ENCODE peak calls at places on chromosomes 5 and 9, in nine cellular contexts. One of them, this sample, is unnamed. For H3K27me3, the result is how much of the 10 kb centered on the place peaks cover.

GRCh38 chr9:565528-565927 is 276.0 kb upstream of the DMRT1 start:
- DNase-seq in fibroblast of lung: no peak
- DNase-seq in colonic mucosa: no peak
- DNase-seq in heart right ventricle: no peak
- DNase-seq in neural progenitor cell: no peak
- DNase-seq in tibial artery: no peak
- DNase-seq in CD8-positive, alpha-beta T cell: no peak
- DNase-seq in ovary: no peak
- DNase-seq in brain microvascular endothelial cell: no peak
- DNase-seq in this sample: no peak

GRCh38 chr9:111914749-111915424 is 18.3 kb downstream of the UGCG start:
- DNase-seq in CD8-positive, alpha-beta T cell: no peak
- DNase-seq in ovary: no peak
- DNase-seq in heart right ventricle: no peak
- DNase-seq in tibial artery: no peak
- DNase-seq in fibroblast of lung: peak
- DNase-seq in brain microvascular endothelial cell: no peak
- DNase-seq in colonic mucosa: no peak
- DNase-seq in neural progenitor cell: no peak
- DNase-seq in this sample: no peak

GRCh38 chr5:137822158-137822764 is 45.4 kb upstream of the MYOT start:
- DNase-seq in CD8-positive, alpha-beta T cell: no peak
- DNase-seq in brain microvascular endothelial cell: peak
- DNase-seq in neural progenitor cell: peak
- DNase-seq in fibroblast of lung: peak
- DNase-seq in tibial artery: no peak
- DNase-seq in colonic mucosa: peak
- DNase-seq in ovary: no peak
- DNase-seq in heart right ventricle: no peak
- DNase-seq in this sample: peak

GRCh38 chr9:31394040-31394473 is 990.4 kb upstream of the ACO1 start:
- DNase-seq in fibroblast of lung: peak
- DNase-seq in neural progenitor cell: no peak
- DNase-seq in brain microvascular endothelial cell: peak
- DNase-seq in heart right ventricle: no peak
- DNase-seq in tibial artery: no peak
- DNase-seq in colonic mucosa: no peak
- DNase-seq in CD8-positive, alpha-beta T cell: no peak
- DNase-seq in ovary: no peak
- DNase-seq in this sample: peak

GRCh38 chr5:74767579-74767913 is 497 bp downstream of the NSA2 start:
- DNase-seq in neural progenitor cell: peak
- DNase-seq in brain microvascular endothelial cell: peak
- DNase-seq in heart right ventricle: peak
- DNase-seq in colonic mucosa: peak
- DNase-seq in tibial artery: no peak
- DNase-seq in ovary: no peak
- DNase-seq in CD8-positive, alpha-beta T cell: no peak
- DNase-seq in fibroblast of lung: peak
- DNase-seq in this sample: peak

GRCh38 chr9:129604766-129605163 is 16.1 kb downstream of the C9orf50 start:
- DNase-seq in colonic mucosa: no peak
- DNase-seq in tibial artery: no peak
- DNase-seq in fibroblast of lung: no peak
- DNase-seq in neural progenitor cell: no peak
- DNase-seq in brain microvascular endothelial cell: no peak
- DNase-seq in CD8-positive, alpha-beta T cell: no peak
- DNase-seq in heart right ventricle: no peak
- DNase-seq in ovary: no peak
- DNase-seq in this sample: peak

GRCh38 chr5:35369965-35370790 is 139.9 kb upstream of the PRLR start:
- DNase-seq in tibial artery: no peak
- DNase-seq in heart right ventricle: no peak
- DNase-seq in brain microvascular endothelial cell: no peak
- DNase-seq in neural progenitor cell: peak
- DNase-seq in colonic mucosa: no peak
- DNase-seq in CD8-positive, alpha-beta T cell: no peak
- DNase-seq in fibroblast of lung: no peak
- DNase-seq in ovary: no peak
- DNase-seq in this sample: no peak

GRCh38 chr9:73199886-73200285 is 48.2 kb downstream of the ANXA1 start:
- DNase-seq in colonic mucosa: no peak
- DNase-seq in tibial artery: no peak
- DNase-seq in ovary: no peak
- DNase-seq in neural progenitor cell: peak
- DNase-seq in CD8-positive, alpha-beta T cell: no peak
- DNase-seq in fibroblast of lung: peak
- DNase-seq in heart right ventricle: no peak
- DNase-seq in brain microvascular endothelial cell: no peak
- DNase-seq in this sample: peak

GRCh38 chr5:1468247-1468612 is 23.0 kb upstream of the SLC6A3 start:
- DNase-seq in colonic mucosa: peak
- DNase-seq in brain microvascular endothelial cell: no peak
- DNase-seq in CD8-positive, alpha-beta T cell: no peak
- DNase-seq in tibial artery: peak
- DNase-seq in neural progenitor cell: peak
- DNase-seq in ovary: peak
- DNase-seq in fibroblast of lung: peak
- DNase-seq in heart right ventricle: no peak
- DNase-seq in this sample: no peak

GRCh38 chr5:103425686-103426454 is 136.7 kb downstream of the NUDT12 start:
- DNase-seq in brain microvascular endothelial cell: peak
- DNase-seq in CD8-positive, alpha-beta T cell: no peak
- DNase-seq in colonic mucosa: no peak
- DNase-seq in fibroblast of lung: peak
- DNase-seq in neural progenitor cell: no peak
- DNase-seq in tibial artery: no peak
- DNase-seq in heart right ventricle: no peak
- DNase-seq in ovary: no peak
- DNase-seq in this sample: no peak

GRCh38 chr5:135441919-135442318 is 5.2 kb downstream of the DCANP1 start:
- DNase-seq in tibial artery: no peak
- DNase-seq in ovary: no peak
- DNase-seq in colonic mucosa: no peak
- DNase-seq in fibroblast of lung: no peak
- DNase-seq in brain microvascular endothelial cell: no peak
- DNase-seq in CD8-positive, alpha-beta T cell: no peak
- DNase-seq in neural progenitor cell: no peak
- DNase-seq in heart right ventricle: no peak
- DNase-seq in this sample: no peak

GRCh38 chr5:172441262-172441751 is 13.0 kb downstream of the SH3PXD2B start:
- DNase-seq in CD8-positive, alpha-beta T cell: no peak
- DNase-seq in fibroblast of lung: no peak
- DNase-seq in colonic mucosa: no peak
- DNase-seq in tibial artery: peak
- DNase-seq in neural progenitor cell: no peak
- DNase-seq in heart right ventricle: no peak
- DNase-seq in brain microvascular endothelial cell: no peak
- DNase-seq in ovary: peak
- DNase-seq in this sample: no peak

GRCh38 chr9:89387970-89388867 is 69.9 kb downstream of the SECISBP2 start:
- DNase-seq in heart right ventricle: peak
- DNase-seq in neural progenitor cell: no peak
- DNase-seq in tibial artery: peak
- DNase-seq in fibroblast of lung: peak
- DNase-seq in ovary: peak
- DNase-seq in colonic mucosa: peak
- DNase-seq in CD8-positive, alpha-beta T cell: no peak
- DNase-seq in brain microvascular endothelial cell: peak
- DNase-seq in this sample: peak

GRCh38 chr5:150320048-150320555 is 17.4 kb upstream of the ARSI start:
- DNase-seq in fibroblast of lung: peak
- DNase-seq in neural progenitor cell: peak
- DNase-seq in heart right ventricle: peak
- DNase-seq in tibial artery: peak
- DNase-seq in CD8-positive, alpha-beta T cell: no peak
- DNase-seq in brain microvascular endothelial cell: peak
- DNase-seq in colonic mucosa: peak
- DNase-seq in ovary: peak
- DNase-seq in this sample: peak

GRCh38 chr5:91332267-91333044 is 50.7 kb downstream of the ARRDC3 start:
- DNase-seq in brain microvascular endothelial cell: peak
- DNase-seq in colonic mucosa: no peak
- DNase-seq in CD8-positive, alpha-beta T cell: no peak
- DNase-seq in tibial artery: no peak
- DNase-seq in fibroblast of lung: peak
- DNase-seq in ovary: no peak
- DNase-seq in neural progenitor cell: no peak
- DNase-seq in heart right ventricle: no peak
- DNase-seq in this sample: peak

GRCh38 chr5:105688227-105688807 is 1982.4 kb downstream of the EFNA5 start:
- DNase-seq in ovary: no peak
- DNase-seq in tibial artery: no peak
- DNase-seq in heart right ventricle: no peak
- DNase-seq in brain microvascular endothelial cell: no peak
- DNase-seq in CD8-positive, alpha-beta T cell: no peak
- DNase-seq in neural progenitor cell: peak
- DNase-seq in fibroblast of lung: no peak
- DNase-seq in colonic mucosa: no peak
- DNase-seq in this sample: no peak

GRCh38 chr9:18795947-18796705 is 236.9 kb downstream of the SAXO1 start:
- DNase-seq in fibroblast of lung: peak
- DNase-seq in ovary: no peak
- DNase-seq in brain microvascular endothelial cell: peak
- DNase-seq in neural progenitor cell: peak
- DNase-seq in CD8-positive, alpha-beta T cell: no peak
- DNase-seq in tibial artery: no peak
- DNase-seq in colonic mucosa: no peak
- DNase-seq in heart right ventricle: no peak
- DNase-seq in this sample: no peak

DNA sequence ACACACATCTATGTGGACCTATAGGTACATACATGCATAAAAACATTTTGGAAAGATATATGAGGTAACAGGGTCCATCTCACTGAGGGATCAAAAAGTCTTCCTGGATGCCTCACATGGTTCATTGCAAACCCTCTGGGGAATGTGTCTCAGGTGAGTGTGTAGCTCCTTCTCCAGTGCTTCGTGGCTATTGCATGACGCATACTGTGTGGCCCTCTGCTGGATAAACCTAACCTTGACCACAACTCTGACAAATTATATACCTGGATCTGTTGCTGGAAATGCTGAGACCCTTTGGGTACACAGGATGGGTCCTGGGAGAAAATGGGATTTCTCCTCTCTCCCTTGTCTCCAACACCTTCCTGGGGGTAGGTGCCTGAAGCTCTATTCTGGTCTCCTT is 91.9 kb downstream of the JAKMIP2 start:
- DNase-seq in fibroblast of lung: no peak
- DNase-seq in heart right ventricle: no peak
- DNase-seq in CD8-positive, alpha-beta T cell: no peak
- DNase-seq in brain microvascular endothelial cell: no peak
- DNase-seq in colonic mucosa: no peak
- DNase-seq in ovary: no peak
- DNase-seq in neural progenitor cell: no peak
- DNase-seq in tibial artery: no peak
- DNase-seq in this sample: peak
- TF ChIP-seq CTCF in fibroblast of lung: no peak
- TF ChIP-seq CTCF in heart right ventricle: no peak
- TF ChIP-seq CTCF in CD8-positive, alpha-beta T cell: no peak
- TF ChIP-seq CTCF in brain microvascular endothelial cell: peak
- TF ChIP-seq CTCF in colonic mucosa: no peak
- TF ChIP-seq CTCF in ovary: no peak
- TF ChIP-seq CTCF in neural progenitor cell: no peak
- TF ChIP-seq CTCF in tibial artery: no peak
- TF ChIP-seq CTCF in this sample: peak

GRCh38 chr5:140049713-140050112 is 6.6 kb upstream of the NRG2 start:
- DNase-seq in tibial artery: no peak
- DNase-seq in CD8-positive, alpha-beta T cell: no peak
- DNase-seq in ovary: no peak
- DNase-seq in fibroblast of lung: no peak
- DNase-seq in brain microvascular endothelial cell: no peak
- DNase-seq in colonic mucosa: no peak
- DNase-seq in neural progenitor cell: no peak
- DNase-seq in heart right ventricle: no peak
- DNase-seq in this sample: no peak
- H3K27me3 ChIP-seq in tibial artery: under half
- H3K27me3 ChIP-seq in CD8-positive, alpha-beta T cell: under half
- H3K27me3 ChIP-seq in ovary: under half
- H3K27me3 ChIP-seq in fibroblast of lung: under half
- H3K27me3 ChIP-seq in brain microvascular endothelial cell: under half
- H3K27me3 ChIP-seq in colonic mucosa: under half
- H3K27me3 ChIP-seq in neural progenitor cell: half or more
- H3K27me3 ChIP-seq in heart right ventricle: under half
- H3K27me3 ChIP-seq in this sample: under half

GRCh38 chr9:21415492-21416267 is 6.8 kb downstream of the IFNA8 start:
- DNase-seq in CD8-positive, alpha-beta T cell: no peak
- DNase-seq in ovary: no peak
- DNase-seq in heart right ventricle: no peak
- DNase-seq in tibial artery: no peak
- DNase-seq in colonic mucosa: peak
- DNase-seq in neural progenitor cell: no peak
- DNase-seq in fibroblast of lung: no peak
- DNase-seq in brain microvascular endothelial cell: no peak
- DNase-seq in this sample: no peak
- TF ChIP-seq CTCF in CD8-positive, alpha-beta T cell: no peak
- TF ChIP-seq CTCF in ovary: no peak
- TF ChIP-seq CTCF in heart right ventricle: no peak
- TF ChIP-seq CTCF in tibial artery: no peak
- TF ChIP-seq CTCF in colonic mucosa: no peak
- TF ChIP-seq CTCF in neural progenitor cell: no peak
- TF ChIP-seq CTCF in fibroblast of lung: no peak
- TF ChIP-seq CTCF in brain microvascular endothelial cell: no peak
- TF ChIP-seq CTCF in this sample: no peak

GRCh38 chr5:168532471-168532870 is 3.4 kb downstream of the FBLL1 start:
- DNase-seq in tibial artery: no peak
- DNase-seq in colonic mucosa: no peak
- DNase-seq in CD8-positive, alpha-beta T cell: no peak
- DNase-seq in fibroblast of lung: no peak
- DNase-seq in ovary: no peak
- DNase-seq in neural progenitor cell: peak
- DNase-seq in brain microvascular endothelial cell: no peak
- DNase-seq in heart right ventricle: no peak
- DNase-seq in this sample: no peak
- H3K27me3 ChIP-seq in tibial artery: under half
- H3K27me3 ChIP-seq in colonic mucosa: under half
- H3K27me3 ChIP-seq in CD8-positive, alpha-beta T cell: under half
- H3K27me3 ChIP-seq in fibroblast of lung: under half
- H3K27me3 ChIP-seq in ovary: under half
- H3K27me3 ChIP-seq in neural progenitor cell: under half
- H3K27me3 ChIP-seq in brain microvascular endothelial cell: under half
- H3K27me3 ChIP-seq in heart right ventricle: under half
- H3K27me3 ChIP-seq in this sample: under half